ENCODE peak calls at places on chromosome 19, in eight cellular contexts. X, F, C, M, G, H, D and P are unnamed samples.

GRCh38 chr19:45637890-45638667 is 1.1 kb downstream of the EML2 start:
- DNase-seq in H (no peak), F (no peak), D (no peak), X (peak), G (peak), C (peak), M (no peak), P (no peak)

GRCh38 chr19:12759686-12760085 is 8.1 kb downstream of the BEST2 start:
- DNase-seq in X (no peak), C (no peak), D (no peak), F (no peak), G (no peak), H (no peak), M (no peak), P (no peak)

GRCh38 chr19:1646931-1647663 is 5.3 kb downstream of the TCF3 start:
- DNase-seq in G (no peak), M (no peak), C (no peak), H (no peak), F (no peak), X (no peak), D (no peak), P (no peak)

GRCh38 chr19:47353307-47353712 is 4.2 kb downstream of the DHX34 start:
- DNase-seq in F (no peak), M (peak), X (peak), D (no peak), G (no peak), C (no peak), H (no peak), P (peak)

GRCh38 chr19:39110263-39110967 is 15.2 kb upstream of the PAK4 start:
- DNase-seq in D (no peak), G (no peak), F (peak), M (peak), C (no peak), H (no peak), X (peak), P (no peak)

GRCh38 chr19:45097776-45098520 is 5.0 kb downstream of the PPP1R37 start:
- DNase-seq in X (no peak), D (peak), M (no peak), H (peak), F (no peak), C (peak), G (peak), P (no peak)

GRCh38 chr19:18895038-18895827 is 725 bp downstream of the CERS1 start:
- DNase-seq in H (no peak), C (no peak), X (peak), D (no peak), M (no peak), G (peak), F (no peak), P (peak)

GRCh38 chr19:38658462-38659306 is 11.2 kb downstream of the ACTN4 start:
- DNase-seq in G (peak), M (peak), X (peak), C (peak), H (peak), F (no peak), D (peak), P (no peak)

GRCh38 chr19:38196245-38196837 is 27.7 kb downstream of the DPF1 start:
- DNase-seq in X (no peak), D (no peak), F (no peak), G (no peak), M (no peak), H (no peak), C (no peak), P (no peak)

GRCh38 chr19:45439569-45440258 is 16.0 kb upstream of the ERCC1 start:
- DNase-seq in X (peak), C (no peak), F (peak), D (no peak), M (peak), H (peak), G (peak), P (peak)

GRCh38 chr19:23255700-23256099 is 5.5 kb upstream of the ZNF724 start:
- DNase-seq in F (no peak), M (no peak), C (no peak), D (no peak), G (no peak), H (no peak), X (no peak), P (no peak)

GRCh38 chr19:31574251-31574973 is 225.2 kb upstream of the TSHZ3 start:
- DNase-seq in D (no peak), M (no peak), G (no peak), F (no peak), X (no peak), C (no peak), H (no peak), P (no peak)

GRCh38 chr19:18848860-18849661 is 17.3 kb downstream of the UPF1 start:
- DNase-seq in D (no peak), F (no peak), M (no peak), X (peak), H (no peak), C (peak), G (peak), P (peak)

GRCh38 chr19:46830864-46831263 is 19.8 kb downstream of the AP2S1 start:
- DNase-seq in H (no peak), X (no peak), G (no peak), C (no peak), F (no peak), M (no peak), D (no peak), P (no peak)

GRCh38 chr19:58304255-58304654 is 922 bp upstream of the ERVK3-1 start:
- DNase-seq in M (no peak), G (no peak), X (no peak), F (no peak), H (no peak), C (no peak), D (no peak), P (no peak)

GRCh38 chr19:42628411-42629135 is 33.8 kb upstream of the CEACAM8 start:
- DNase-seq in X (no peak), D (no peak), M (no peak), H (no peak), F (no peak), C (no peak), G (no peak), P (no peak)

GRCh38 chr19:3389876-3390361 is 23.5 kb downstream of the NFIC start:
- DNase-seq in D (no peak), G (peak), X (no peak), M (no peak), F (no peak), C (no peak), H (no peak), P (peak)

GRCh38 chr19:29400917-29401711 is 124.7 kb upstream of the VSTM2B start:
- DNase-seq in F (no peak), C (no peak), D (no peak), H (no peak), G (no peak), M (no peak), X (no peak), P (no peak)

GRCh38 chr19:49427855-49428546 is 2.8 kb downstream of the GFY start:
- DNase-seq in C (no peak), D (no peak), G (no peak), F (no peak), M (no peak), H (no peak), X (no peak), P (no peak)